ENCODE peak calls at places on chromosome 4, in eight cellular contexts. A is activated CD8-positive, alpha-beta T cell treated with anti-CD3 and anti-CD28 coated beads, Interleukin-2, amount 10 ng/mL, durations not matched to agents 7 days and 5 days; F is HTR-8/SVneo; C is PC-3; H is stimulated activated CD4-positive, alpha-beta T cell treated with anti-CD3 and anti-CD28 coated beads, Interleukin-2, amount 100 ng/mL, for 24 hours; Z is cardiac septum; I is AG04450; X is stimulated activated CD8-positive, alpha-beta memory T cell treated with anti-CD3 and anti-CD28 coated beads, Interleukin-7, amount 100 ng/mL, for 24 hours. V is an unnamed sample.

GRCh38 chr4:128162434-128162833 is 101.3 kb downstream of the LARP1B start:
- DNase-seq in A (no peak), F (no peak), C (peak; percentile 15), H (no peak), Z (no peak), I (no peak), X (no peak), V (no peak)

GRCh38 chr4:169024762-169025161 is 14.7 kb upstream of the CBR4 start:
- DNase-seq in A (no peak), F (peak; percentile 64), C (peak; percentile 68), H (no peak), Z (no peak), I (peak; percentile 11), X (no peak), V (no peak)

GRCh38 chr4:177546745-177547144 is 104.5 kb upstream of the AGA start:
- DNase-seq in A (no peak), F (peak; percentile 23), C (peak; percentile 21), H (no peak), Z (no peak), I (no peak), X (no peak), V (no peak)

GRCh38 chr4:87068591-87069021 is 133.8 kb downstream of the AFF1 start:
- DNase-seq in A (no peak), F (no peak), C (no peak), H (no peak), Z (no peak), I (no peak), X (no peak), V (no peak)

GRCh38 chr4:1412376-1413220 is 6.4 kb upstream of the NKX1-1 start:
- DNase-seq in A (peak; percentile 9), F (no peak), C (no peak), H (no peak), Z (peak; percentile 67), I (no peak), X (no peak), V (no peak)

GRCh38 chr4:72275381-72275780 is 243.6 kb downstream of the NPFFR2 start:
- DNase-seq in A (no peak), F (no peak), C (no peak), H (no peak), Z (no peak), I (no peak), X (no peak), V (no peak)

GRCh38 chr4:13990596-13991589 is 363.4 kb upstream of the BOD1L1 start:
- DNase-seq in A (no peak), F (no peak), C (no peak), H (no peak), Z (no peak), I (no peak), X (no peak), V (no peak)

GRCh38 chr4:147049940-147050852 is 104.5 kb upstream of the TTC29 start:
- DNase-seq in A (no peak), F (no peak), C (peak; percentile 29), H (no peak), Z (no peak), I (peak; percentile 8), X (no peak), V (no peak)

GRCh38 chr4:102627831-102628523 is 126.8 kb downstream of the NFKB1 start:
- DNase-seq in A (no peak), F (no peak), C (peak; percentile 91), H (peak; percentile 41), Z (no peak), I (peak; percentile 2), X (no peak), V (no peak)

GRCh38 chr4:102315532-102315931 is 29.8 kb downstream of the SLC39A8 start:
- DNase-seq in A (no peak), F (no peak), C (no peak), H (no peak), Z (no peak), I (no peak), X (no peak), V (no peak)

GRCh38 chr4:18736551-18736950 is 715.0 kb upstream of the LCORL start:
- DNase-seq in A (no peak), F (no peak), C (no peak), H (no peak), Z (no peak), I (no peak), X (no peak), V (no peak)

GRCh38 chr4:5780831-5781480 is 70.0 kb downstream of the EVC start:
- DNase-seq in A (no peak), F (no peak), C (no peak), H (no peak), Z (peak; percentile 55), I (no peak), X (no peak), V (peak; percentile 13)

GRCh38 chr4:9592010-9592409 is 147.8 kb downstream of the DEFB131A start:
- DNase-seq in A (no peak), F (no peak), C (no peak), H (no peak), Z (no peak), I (no peak), X (no peak), V (no peak)

GRCh38 chr4:99324978-99325377 is 3.8 kb upstream of the ADH1B start:
- DNase-seq in A (no peak), F (no peak), C (no peak), H (no peak), Z (no peak), I (peak; percentile 70), X (no peak), V (no peak)

GRCh38 chr4:48483777-48484493 is 792 bp downstream of the SLC10A4 start:
- DNase-seq in A (no peak), F (no peak), C (no peak), H (no peak), Z (no peak), I (no peak), X (no peak), V (no peak)

GRCh38 chr4:176286728-176287127 is 17.7 kb upstream of the ASB5 start:
- DNase-seq in A (no peak), F (no peak), C (no peak), H (no peak), Z (no peak), I (no peak), X (no peak), V (no peak)

GRCh38 chr4:42767669-42768068 is 110.8 kb upstream of the ATP8A1 start:
- DNase-seq in A (no peak), F (no peak), C (no peak), H (no peak), Z (no peak), I (no peak), X (no peak), V (no peak)

GRCh38 chr4:68267433-68267944 is 22.0 kb upstream of the TMPRSS11B start:
- DNase-seq in A (no peak), F (no peak), C (peak; percentile 65), H (no peak), Z (no peak), I (peak; percentile 1), X (no peak), V (no peak)

GRCh38 chr4:76234679-76235044 is 16.9 kb upstream of the FAM47E start:
- DNase-seq in A (no peak), F (no peak), C (no peak), H (no peak), Z (no peak), I (no peak), X (no peak), V (no peak)

GRCh38 chr4:100816646-100817045 is 298.8 kb upstream of the EMCN start:
- DNase-seq in A (no peak), F (no peak), C (peak; percentile 19), H (no peak), Z (no peak), I (no peak), X (no peak), V (no peak)

GRCh38 chr4:72568959-72569718 is at the start of gene ADAMTS3:
- DNase-seq in A (no peak), F (peak; percentile 41), C (peak; percentile 76), H (no peak), Z (peak; percentile 81), I (peak; percentile 15), X (no peak), V (no peak)

GRCh38 chr4:139973015-139973414 is 181.0 kb downstream of the MAML3 start:
- DNase-seq in A (no peak), F (no peak), C (no peak), H (no peak), Z (no peak), I (no peak), X (no peak), V (no peak)

GRCh38 chr4:154958621-154959358 is 177.7 kb downstream of the RBM46 start:
- DNase-seq in A (no peak), F (no peak), C (peak; percentile 40), H (no peak), Z (no peak), I (no peak), X (no peak), V (no peak)

GRCh38 chr4:167028976-167029375 is 205.3 kb downstream of the SPOCK3 start:
- DNase-seq in A (no peak), F (no peak), C (no peak), H (no peak), Z (no peak), I (no peak), X (no peak), V (no peak)

GRCh38 chr4:62709618-62710252 is 1509.6 kb downstream of the ADGRL3 start:
- DNase-seq in A (no peak), F (peak; percentile 2), C (peak; percentile 91), H (no peak), Z (no peak), I (no peak), X (no peak), V (no peak)

GRCh38 chr4:172270421-172270820 is 457.2 kb downstream of the GALNTL6 start:
- DNase-seq in A (no peak), F (no peak), C (peak; percentile 26), H (no peak), Z (no peak), I (no peak), X (no peak), V (no peak)

GRCh38 chr4:56271121-56271520 is 116.2 kb downstream of the AASDH start:
- DNase-seq in A (no peak), F (no peak), C (peak; percentile 66), H (no peak), Z (no peak), I (no peak), X (no peak), V (no peak)

GRCh38 chr4:70688795-70689231 is 481 bp downstream of the UTP3 start:
- DNase-seq in A (no peak), F (no peak), C (no peak), H (no peak), Z (no peak), I (no peak), X (no peak), V (peak; percentile 62)

GRCh38 chr4:135192746-135193535 is 991.4 kb upstream of the PABPC4L start:
- DNase-seq in A (no peak), F (no peak), C (no peak), H (no peak), Z (no peak), I (no peak), X (no peak), V (no peak)

GRCh38 chr4:38601244-38601915 is 62.6 kb upstream of the KLF3 start:
- DNase-seq in A (no peak), F (peak; percentile 15), C (peak; percentile 80), H (no peak), Z (peak; percentile 76), I (peak; percentile 21), X (no peak), V (no peak)

GRCh38 chr4:148770848-148771247 is 328.6 kb upstream of the NR3C2 start:
- DNase-seq in A (no peak), F (no peak), C (no peak), H (no peak), Z (no peak), I (no peak), X (no peak), V (no peak)

GRCh38 chr4:44056721-44057151 is 391.9 kb downstream of the KCTD8 start:
- DNase-seq in A (no peak), F (no peak), C (no peak), H (no peak), Z (no peak), I (no peak), X (no peak), V (no peak)

GRCh38 chr4:11624370-11624769 is 195.7 kb upstream of the HS3ST1 start:
- DNase-seq in A (no peak), F (no peak), C (peak; percentile 60), H (no peak), Z (no peak), I (no peak), X (no peak), V (no peak)